ENCODE peak calls at places on chromosomes 12 and 14, in seven cellular contexts. One of them, this sample, is unnamed.

GRCh38 chr12:107593713-107594381 is 91.8 kb upstream of the PWP1 start:
- DNase-seq in psoas muscle: no peak
- DNase-seq in cardiac muscle cell: no peak
- DNase-seq in BJ: no peak
- DNase-seq in D721Med: no peak
- DNase-seq in left lung: no peak
- DNase-seq in lower lobe of right lung: no peak
- DNase-seq in this sample: no peak

GRCh38 chr12:108757842-108758241 is 26.5 kb upstream of the CORO1C start:
- DNase-seq in D721Med: no peak
- DNase-seq in BJ: no peak
- DNase-seq in lower lobe of right lung: no peak
- DNase-seq in left lung: no peak
- DNase-seq in psoas muscle: no peak
- DNase-seq in cardiac muscle cell: no peak
- DNase-seq in this sample: no peak

GRCh38 chr12:8647968-8648367 is 14.7 kb downstream of the MFAP5 start:
- DNase-seq in left lung: no peak
- DNase-seq in D721Med: no peak
- DNase-seq in psoas muscle: no peak
- DNase-seq in BJ: no peak
- DNase-seq in cardiac muscle cell: no peak
- DNase-seq in lower lobe of right lung: no peak
- DNase-seq in this sample: no peak

GRCh38 chr14:44778562-44778961 is 183.2 kb downstream of the KLHL28 start:
- DNase-seq in D721Med: no peak
- DNase-seq in lower lobe of right lung: no peak
- DNase-seq in psoas muscle: no peak
- DNase-seq in cardiac muscle cell: no peak
- DNase-seq in left lung: no peak
- DNase-seq in BJ: no peak
- DNase-seq in this sample: no peak

GRCh38 chr12:13745100-13745678 is 236.2 kb downstream of the GRIN2B start:
- DNase-seq in BJ: no peak
- DNase-seq in lower lobe of right lung: no peak
- DNase-seq in cardiac muscle cell: no peak
- DNase-seq in psoas muscle: no peak
- DNase-seq in D721Med: no peak
- DNase-seq in left lung: no peak
- DNase-seq in this sample: no peak

GRCh38 chr12:13961983-13962382 is 19.4 kb downstream of the GRIN2B start:
- DNase-seq in left lung: no peak
- DNase-seq in BJ: no peak
- DNase-seq in cardiac muscle cell: no peak
- DNase-seq in lower lobe of right lung: no peak
- DNase-seq in D721Med: no peak
- DNase-seq in psoas muscle: no peak
- DNase-seq in this sample: no peak

GRCh38 chr12:31954925-31955678 is 4.1 kb upstream of the RESF1 start:
- DNase-seq in BJ: no peak
- DNase-seq in left lung: no peak
- DNase-seq in D721Med: no peak
- DNase-seq in psoas muscle: no peak
- DNase-seq in cardiac muscle cell: no peak
- DNase-seq in lower lobe of right lung: no peak
- DNase-seq in this sample: no peak

GRCh38 chr12:107122452-107122958 is 29.2 kb upstream of the CRY1 start:
- DNase-seq in D721Med: no peak
- DNase-seq in lower lobe of right lung: no peak
- DNase-seq in BJ: no peak
- DNase-seq in psoas muscle: no peak
- DNase-seq in cardiac muscle cell: no peak
- DNase-seq in left lung: no peak
- DNase-seq in this sample: no peak

GRCh38 chr12:2129076-2129475 is 76.3 kb downstream of the CACNA1C start:
- DNase-seq in lower lobe of right lung: no peak
- DNase-seq in left lung: no peak
- DNase-seq in psoas muscle: no peak
- DNase-seq in cardiac muscle cell: no peak
- DNase-seq in D721Med: no peak
- DNase-seq in BJ: peak
- DNase-seq in this sample: no peak

GRCh38 chr12:120922279-120922678 is 18.1 kb upstream of the SPPL3 start:
- DNase-seq in psoas muscle: no peak
- DNase-seq in D721Med: no peak
- DNase-seq in BJ: no peak
- DNase-seq in left lung: no peak
- DNase-seq in lower lobe of right lung: no peak
- DNase-seq in cardiac muscle cell: no peak
- DNase-seq in this sample: no peak

GRCh38 chr12:100963381-100963780 is 168.8 kb downstream of the ANO4 start:
- DNase-seq in left lung: no peak
- DNase-seq in cardiac muscle cell: no peak
- DNase-seq in D721Med: no peak
- DNase-seq in psoas muscle: no peak
- DNase-seq in lower lobe of right lung: no peak
- DNase-seq in BJ: no peak
- DNase-seq in this sample: no peak

GRCh38 chr12:129788506-129788905 is 115.3 kb downstream of the TMEM132D start:
- DNase-seq in psoas muscle: no peak
- DNase-seq in cardiac muscle cell: no peak
- DNase-seq in lower lobe of right lung: no peak
- DNase-seq in D721Med: no peak
- DNase-seq in left lung: no peak
- DNase-seq in BJ: no peak
- DNase-seq in this sample: no peak

GRCh38 chr12:95412826-95413311 is 61.1 kb upstream of the METAP2 start:
- DNase-seq in left lung: no peak
- DNase-seq in BJ: peak
- DNase-seq in psoas muscle: no peak
- DNase-seq in cardiac muscle cell: no peak
- DNase-seq in D721Med: no peak
- DNase-seq in lower lobe of right lung: no peak
- DNase-seq in this sample: no peak

GRCh38 chr14:21093769-21094681 is 4.4 kb downstream of the ZNF219 start:
- DNase-seq in psoas muscle: no peak
- DNase-seq in D721Med: peak
- DNase-seq in cardiac muscle cell: peak
- DNase-seq in lower lobe of right lung: no peak
- DNase-seq in left lung: no peak
- DNase-seq in BJ: no peak
- DNase-seq in this sample: no peak

GRCh38 chr12:46214668-46215429 is 54.0 kb downstream of the SLC38A1 start:
- DNase-seq in D721Med: no peak
- DNase-seq in BJ: no peak
- DNase-seq in lower lobe of right lung: no peak
- DNase-seq in left lung: no peak
- DNase-seq in cardiac muscle cell: no peak
- DNase-seq in psoas muscle: no peak
- DNase-seq in this sample: no peak

GRCh38 chr12:104944252-104944651 is 13.8 kb downstream of the SLC41A2 start:
- DNase-seq in left lung: no peak
- DNase-seq in BJ: no peak
- DNase-seq in cardiac muscle cell: no peak
- DNase-seq in D721Med: no peak
- DNase-seq in psoas muscle: no peak
- DNase-seq in lower lobe of right lung: no peak
- DNase-seq in this sample: no peak

GRCh38 chr12:32252199-32253073 is 145.8 kb downstream of the BICD1 start:
- DNase-seq in cardiac muscle cell: no peak
- DNase-seq in psoas muscle: no peak
- DNase-seq in left lung: no peak
- DNase-seq in D721Med: no peak
- DNase-seq in BJ: no peak
- DNase-seq in lower lobe of right lung: no peak
- DNase-seq in this sample: no peak

GRCh38 chr12:920676-921075 is 28.8 kb downstream of the RAD52 start:
- DNase-seq in left lung: no peak
- DNase-seq in lower lobe of right lung: no peak
- DNase-seq in BJ: no peak
- DNase-seq in D721Med: no peak
- DNase-seq in psoas muscle: no peak
- DNase-seq in cardiac muscle cell: no peak
- DNase-seq in this sample: no peak

GRCh38 chr14:100271247-100271939 is 32.4 kb downstream of the YY1 start:
- DNase-seq in BJ: no peak
- DNase-seq in psoas muscle: no peak
- DNase-seq in lower lobe of right lung: no peak
- DNase-seq in left lung: no peak
- DNase-seq in cardiac muscle cell: no peak
- DNase-seq in D721Med: no peak
- DNase-seq in this sample: no peak

GRCh38 chr12:6745751-6746525 is 7.0 kb downstream of the MLF2 start:
- DNase-seq in BJ: no peak
- DNase-seq in psoas muscle: no peak
- DNase-seq in D721Med: no peak
- DNase-seq in left lung: no peak
- DNase-seq in cardiac muscle cell: no peak
- DNase-seq in lower lobe of right lung: peak
- DNase-seq in this sample: no peak

GRCh38 chr12:121364657-121365265 is 12.6 kb upstream of the ANAPC5 start:
- DNase-seq in D721Med: no peak
- DNase-seq in cardiac muscle cell: no peak
- DNase-seq in lower lobe of right lung: no peak
- DNase-seq in BJ: no peak
- DNase-seq in left lung: no peak
- DNase-seq in psoas muscle: no peak
- DNase-seq in this sample: no peak

GRCh38 chr12:119061208-119061796 is 80.0 kb downstream of the SRRM4 start:
- DNase-seq in left lung: peak
- DNase-seq in psoas muscle: peak
- DNase-seq in BJ: no peak
- DNase-seq in lower lobe of right lung: peak
- DNase-seq in cardiac muscle cell: peak
- DNase-seq in D721Med: no peak
- DNase-seq in this sample: peak

GRCh38 chr14:101776315-101776714 is 14.8 kb downstream of the PPP2R5C start:
- DNase-seq in psoas muscle: no peak
- DNase-seq in left lung: no peak
- DNase-seq in cardiac muscle cell: no peak
- DNase-seq in BJ: no peak
- DNase-seq in lower lobe of right lung: no peak
- DNase-seq in D721Med: no peak
- DNase-seq in this sample: no peak

GRCh38 chr14:100526632-100527031 is 60.6 kb downstream of the BEGAIN start:
- DNase-seq in lower lobe of right lung: no peak
- DNase-seq in BJ: no peak
- DNase-seq in left lung: peak
- DNase-seq in D721Med: no peak
- DNase-seq in cardiac muscle cell: no peak
- DNase-seq in psoas muscle: no peak
- DNase-seq in this sample: no peak

GRCh38 chr12:107581616-107582015 is 104.0 kb upstream of the PWP1 start:
- DNase-seq in D721Med: no peak
- DNase-seq in lower lobe of right lung: no peak
- DNase-seq in left lung: no peak
- DNase-seq in cardiac muscle cell: no peak
- DNase-seq in BJ: no peak
- DNase-seq in psoas muscle: no peak
- DNase-seq in this sample: no peak

GRCh38 chr12:54216580-54217308 is 28.0 kb upstream of the SMUG1 start:
- DNase-seq in BJ: no peak
- DNase-seq in cardiac muscle cell: peak
- DNase-seq in psoas muscle: peak
- DNase-seq in left lung: peak
- DNase-seq in lower lobe of right lung: peak
- DNase-seq in D721Med: peak
- DNase-seq in this sample: peak

GRCh38 chr12:54217309-54217661 is 28.5 kb upstream of the SMUG1 start:
- DNase-seq in BJ: no peak
- DNase-seq in left lung: no peak
- DNase-seq in D721Med: no peak
- DNase-seq in psoas muscle: no peak
- DNase-seq in lower lobe of right lung: no peak
- DNase-seq in cardiac muscle cell: no peak
- DNase-seq in this sample: no peak

GRCh38 chr12:54220092-54220557 is 31.3 kb upstream of the SMUG1 start:
- DNase-seq in lower lobe of right lung: no peak
- DNase-seq in left lung: no peak
- DNase-seq in psoas muscle: peak
- DNase-seq in cardiac muscle cell: peak
- DNase-seq in D721Med: no peak
- DNase-seq in BJ: peak
- DNase-seq in this sample: peak

GRCh38 chr12:54215990-54216579 is 27.3 kb upstream of the SMUG1 start:
- DNase-seq in left lung: peak
- DNase-seq in BJ: no peak
- DNase-seq in psoas muscle: no peak
- DNase-seq in lower lobe of right lung: peak
- DNase-seq in D721Med: no peak
- DNase-seq in cardiac muscle cell: no peak
- DNase-seq in this sample: no peak

GRCh38 chr12:54217774-54218221 is 29.0 kb upstream of the SMUG1 start:
- DNase-seq in BJ: no peak
- DNase-seq in psoas muscle: no peak
- DNase-seq in lower lobe of right lung: no peak
- DNase-seq in cardiac muscle cell: no peak
- DNase-seq in D721Med: no peak
- DNase-seq in left lung: no peak
- DNase-seq in this sample: no peak
- TF ChIP-seq CTCF in BJ: no peak
- TF ChIP-seq CTCF in psoas muscle: no peak
- TF ChIP-seq CTCF in lower lobe of right lung: no peak
- TF ChIP-seq CTCF in cardiac muscle cell: peak
- TF ChIP-seq CTCF in D721Med: no peak
- TF ChIP-seq CTCF in left lung: no peak
- TF ChIP-seq CTCF in this sample: no peak

GRCh38 chr12:124033859-124034258 is 60.8 kb downstream of the ZNF664 start:
- DNase-seq in lower lobe of right lung: no peak
- DNase-seq in BJ: no peak
- DNase-seq in D721Med: no peak
- DNase-seq in left lung: no peak
- DNase-seq in cardiac muscle cell: no peak
- DNase-seq in psoas muscle: no peak
- DNase-seq in this sample: no peak
- TF ChIP-seq CTCF in lower lobe of right lung: no peak
- TF ChIP-seq CTCF in BJ: no peak
- TF ChIP-seq CTCF in D721Med: no peak
- TF ChIP-seq CTCF in left lung: no peak
- TF ChIP-seq CTCF in cardiac muscle cell: no peak
- TF ChIP-seq CTCF in psoas muscle: no peak
- TF ChIP-seq CTCF in this sample: no peak

GRCh38 chr14:33375781-33376180 is 437.1 kb downstream of the NPAS3 start:
- DNase-seq in BJ: peak
- DNase-seq in cardiac muscle cell: no peak
- DNase-seq in left lung: no peak
- DNase-seq in lower lobe of right lung: no peak
- DNase-seq in psoas muscle: no peak
- DNase-seq in D721Med: no peak
- DNase-seq in this sample: no peak
- TF ChIP-seq CTCF in BJ: no peak
- TF ChIP-seq CTCF in cardiac muscle cell: no peak
- TF ChIP-seq CTCF in left lung: no peak
- TF ChIP-seq CTCF in lower lobe of right lung: no peak
- TF ChIP-seq CTCF in psoas muscle: no peak
- TF ChIP-seq CTCF in D721Med: no peak
- TF ChIP-seq CTCF in this sample: no peak

DNA sequence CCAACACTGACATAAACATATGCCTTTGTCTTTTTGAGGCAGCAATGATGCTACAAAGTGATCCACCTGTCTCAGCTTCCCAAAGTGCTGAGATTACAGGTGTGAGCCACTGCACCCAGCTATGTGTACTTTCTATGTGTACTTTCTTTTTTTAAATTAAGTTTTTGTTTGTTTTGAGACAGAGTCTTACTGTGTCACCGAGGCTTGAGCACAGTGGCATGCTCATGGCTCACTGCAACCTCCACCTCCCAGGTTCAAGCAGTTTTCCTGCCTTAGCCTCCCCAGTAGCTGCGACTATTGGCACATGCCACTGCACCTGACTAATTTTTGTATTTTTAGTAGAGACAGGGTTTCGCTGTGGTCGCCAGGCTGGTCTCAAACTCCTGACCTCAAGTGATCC is 172.5 kb upstream of the ALG10B start:
- DNase-seq in D721Med: no peak
- DNase-seq in lower lobe of right lung: no peak
- DNase-seq in left lung: no peak
- DNase-seq in BJ: no peak
- DNase-seq in psoas muscle: no peak
- DNase-seq in cardiac muscle cell: no peak
- DNase-seq in this sample: no peak
- TF ChIP-seq CTCF in D721Med: no peak
- TF ChIP-seq CTCF in lower lobe of right lung: no peak
- TF ChIP-seq CTCF in left lung: no peak
- TF ChIP-seq CTCF in BJ: no peak
- TF ChIP-seq CTCF in psoas muscle: no peak
- TF ChIP-seq CTCF in cardiac muscle cell: no peak
- TF ChIP-seq CTCF in this sample: no peak

This sample was measured in mesothelial cell of epicardium.